ENCODE peak calls at places on chromosomes 2 and 18, in eight cellular contexts. P is H9; Z is stimulated activated naive CD4-positive, alpha-beta T cell treated with Interleukin-2 at 50 U/mL for 16 hours; L is germinal center; E is left ventricle myocardium inferior; V is GM23248; F is upper lobe of right lung; S is HS-5. I is an unnamed sample.

GRCh38 chr2:170368370-170368769 is 190.4 kb downstream of the MYO3B start:
- DNase-seq in P (no peak), L (no peak), V (no peak), F (no peak), S (no peak), E (no peak), Z (no peak), I (no peak)

GRCh38 chr2:52659536-52659935 is 1108.1 kb upstream of the CHAC2 start:
- DNase-seq in P (no peak), Z (no peak), E (no peak), V (peak; percentile 0), F (no peak), L (no peak), S (peak; percentile 29), I (no peak)

GRCh38 chr2:218720048-218721041 is 9.7 kb downstream of the TTLL4 start:
- DNase-seq in E (no peak), P (peak; percentile 45), S (no peak), V (no peak), Z (no peak), F (no peak), L (no peak), I (no peak)

GRCh38 chr2:17672583-17673317 is 80.9 kb downstream of the SMC6 start:
- DNase-seq in E (no peak), L (no peak), S (peak; percentile 80), F (no peak), P (no peak), Z (no peak), V (peak; percentile 83), I (peak; percentile 5)

GRCh38 chr2:204436267-204436666 is 109.0 kb upstream of the PARD3B start:
- DNase-seq in P (no peak), V (no peak), E (no peak), Z (no peak), L (no peak), S (no peak), F (no peak), I (no peak)

GRCh38 chr18:54776282-54776977 is 51.8 kb upstream of the RAB27B start:
- DNase-seq in V (peak; percentile 98), Z (no peak), E (no peak), S (peak; percentile 86), L (no peak), P (no peak), F (no peak), I (peak; percentile 90)

GRCh38 chr2:237213325-237214040 is 127.8 kb downstream of the COPS8 start:
- DNase-seq in P (peak; percentile 55), V (peak; percentile 94), F (no peak), E (peak; percentile 58), S (no peak), Z (no peak), L (no peak), I (peak; percentile 77)

GRCh38 chr2:232871418-232871834 is 1.4 kb downstream of the SNORC start:
- DNase-seq in Z (no peak), S (no peak), E (no peak), F (no peak), L (no peak), V (no peak), P (no peak), I (no peak)

GRCh38 chr2:26590960-26591618 is 50.1 kb downstream of the CIB4 start:
- DNase-seq in L (no peak), V (no peak), E (no peak), S (no peak), Z (no peak), P (peak; percentile 15), F (peak; percentile 33), I (no peak)

GRCh38 chr2:54590216-54590961 is 133.1 kb upstream of the EML6 start:
- DNase-seq in F (no peak), E (no peak), Z (no peak), L (no peak), P (no peak), V (no peak), S (no peak), I (no peak)

GRCh38 chr2:1938986-1939385 is 194.7 kb upstream of the PXDN start:
- DNase-seq in V (no peak), P (no peak), L (no peak), E (no peak), F (no peak), S (no peak), Z (no peak), I (no peak)

GRCh38 chr2:205188516-205189138 is 493.7 kb upstream of the NRP2 start:
- DNase-seq in S (no peak), L (no peak), Z (no peak), P (peak; percentile 55), E (peak; percentile 62), V (peak; percentile 48), F (no peak), I (peak; percentile 77)

GRCh38 chr2:10220516-10221391 is 82.0 kb upstream of the HPCAL1 start:
- DNase-seq in P (no peak), V (peak; percentile 81), E (no peak), L (no peak), F (no peak), S (peak; percentile 88), Z (no peak), I (no peak)

GRCh38 chr2:215847718-215848117 is 165.6 kb downstream of the MREG start:
- DNase-seq in P (no peak), S (no peak), L (no peak), Z (no peak), E (no peak), F (no peak), V (no peak), I (no peak)

GRCh38 chr2:47354013-47354816 is 48.7 kb upstream of the MSH2 start:
- DNase-seq in V (peak; percentile 83), L (no peak), P (no peak), Z (no peak), S (no peak), E (no peak), F (peak; percentile 30), I (peak; percentile 37)

GRCh38 chr18:49247786-49248185 is 212.7 kb downstream of the DYM start:
- DNase-seq in E (no peak), F (no peak), V (peak; percentile 44), Z (no peak), S (no peak), L (no peak), P (no peak), I (no peak)

GRCh38 chr2:138020432-138020831 is 56.2 kb downstream of the HNMT start:
- DNase-seq in E (no peak), V (no peak), F (no peak), L (no peak), Z (no peak), S (no peak), P (no peak), I (no peak)

GRCh38 chr2:115880558-115880957 is 1438.1 kb downstream of the DPP10 start:
- DNase-seq in E (no peak), Z (no peak), P (no peak), L (no peak), V (no peak), S (no peak), F (no peak), I (no peak)

GRCh38 chr2:141554810-141555209 is 576.0 kb downstream of the LRP1B start:
- DNase-seq in Z (no peak), P (peak; percentile 34), F (no peak), S (no peak), L (no peak), V (peak; percentile 38), E (no peak), I (no peak)

GRCh38 chr2:84817239-84817655 is 63.6 kb downstream of the TRABD2A start:
- DNase-seq in Z (no peak), P (no peak), E (no peak), F (no peak), S (no peak), L (peak; percentile 27), V (no peak), I (no peak)

GRCh38 chr2:177295479-177295878 is 31.0 kb upstream of the NFE2L2 start:
- DNase-seq in Z (no peak), S (peak; percentile 19), F (no peak), V (peak; percentile 75), E (no peak), P (no peak), L (no peak), I (peak; percentile 47)